ENCODE peak calls at places on chromosomes 13 and 19, in nine cellular contexts. E is ovary; C is lung; F is vagina; Q is H9; R is mammary epithelial cell; B is suprapubic skin; P is CD8-positive, alpha-beta memory T cell; T is lower lobe of right lung. U is an unnamed sample. For H3K4me1, the result is how much of the 10 kb centered on the place peaks cover.

GRCh38 chr19:1884291-1884718 is 991 bp downstream of the ABHD17A start:
- DNase-seq in T (no peak), E (peak), F (no peak), C (no peak), P (peak), B (peak), Q (no peak), R (no peak), U (no peak)

GRCh38 chr13:42312817-42313431 is 41.0 kb downstream of the AKAP11 start:
- DNase-seq in F (no peak), E (no peak), R (peak), Q (no peak), C (no peak), P (no peak), B (no peak), T (no peak), U (no peak)

GRCh38 chr19:16330811-16331690 is 6.4 kb downstream of the KLF2 start:
- DNase-seq in R (no peak), F (no peak), Q (no peak), B (no peak), C (no peak), E (no peak), P (peak), T (no peak), U (no peak)

GRCh38 chr13:33076451-33076992 is 60.3 kb downstream of the KL start:
- DNase-seq in T (no peak), C (no peak), R (no peak), B (no peak), P (no peak), Q (no peak), F (no peak), E (no peak), U (no peak)

GRCh38 chr13:81987159-81987558 is 1646.2 kb upstream of the SPRY2 start:
- DNase-seq in C (no peak), P (no peak), T (no peak), Q (no peak), B (no peak), R (no peak), F (no peak), E (no peak), U (no peak)

GRCh38 chr19:18290250-18291018 is 9.0 kb upstream of the JUND start:
- DNase-seq in E (peak), T (no peak), R (no peak), F (no peak), P (peak), C (no peak), Q (no peak), B (peak), U (no peak)

GRCh38 chr13:26255717-26256277 is 1.9 kb downstream of the CDK8 start:
- DNase-seq in C (no peak), F (no peak), B (no peak), P (no peak), E (no peak), R (no peak), Q (no peak), T (no peak), U (no peak)

GRCh38 chr13:32581177-32581786 is 5.0 kb upstream of the PDS5B start:
- DNase-seq in E (no peak), R (no peak), F (no peak), C (no peak), P (peak), T (no peak), B (no peak), Q (no peak), U (no peak)

GRCh38 chr19:49564616-49565045 is 15.7 kb downstream of the NOSIP start:
- DNase-seq in T (no peak), R (no peak), B (no peak), C (no peak), Q (no peak), F (no peak), P (no peak), E (no peak), U (no peak)

GRCh38 chr19:14073925-14074838 is 1.6 kb downstream of the MISP3 start:
- DNase-seq in Q (no peak), T (no peak), P (peak), R (peak), E (no peak), F (no peak), C (no peak), B (no peak), U (peak)

DNA sequence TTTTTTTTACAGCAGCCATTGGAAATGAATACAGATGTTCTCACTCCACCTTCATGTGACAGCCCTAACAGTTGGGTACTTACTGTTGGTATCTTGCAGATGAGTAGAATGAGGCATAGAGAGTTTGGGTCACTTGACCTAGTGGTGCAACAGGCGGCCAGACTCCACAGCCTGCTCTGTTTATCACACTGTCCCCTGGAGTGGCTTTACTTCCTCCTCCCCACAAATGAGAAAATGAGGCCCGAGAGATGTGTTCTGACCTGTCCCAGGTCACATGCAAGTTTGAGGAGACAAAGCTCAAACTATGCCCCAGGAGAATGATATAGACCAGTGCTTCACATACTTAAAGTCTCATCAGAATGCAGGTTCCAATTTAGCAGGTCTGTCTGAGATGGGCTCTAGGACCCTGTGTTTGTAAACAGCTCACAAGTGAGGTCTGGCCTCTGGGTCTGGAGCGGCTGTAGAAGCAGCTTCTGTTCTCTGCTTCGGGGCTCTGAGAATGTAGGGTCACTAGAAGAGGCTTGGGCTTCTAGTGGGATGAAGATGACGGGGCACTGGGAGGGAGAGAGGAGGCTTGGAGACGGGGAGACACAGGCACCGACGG is 37.4 kb upstream of the RCBTB2 start:
- DNase-seq in B (no peak), Q (no peak), F (no peak), R (no peak), C (no peak), T (peak), E (no peak), P (no peak), U (no peak)
- H3K4me1 ChIP-seq in B (half or more), Q (under half), F (half or more), R (under half), C (under half), T (half or more), E (under half), P (under half), U (half or more)

GRCh38 chr19:15265849-15266248 is 33.6 kb upstream of the EPHX3 start:
- DNase-seq in R (peak), P (no peak), Q (no peak), T (peak), C (peak), F (no peak), B (no peak), E (peak), U (peak)
- H3K4me1 ChIP-seq in R (under half), P (under half), Q (under half), T (half or more), C (under half), F (half or more), B (under half), E (under half), U (under half)

GRCh38 chr13:21538753-21539152 is 65.2 kb downstream of the MICU2 start:
- DNase-seq in E (no peak), Q (no peak), R (no peak), T (no peak), P (no peak), F (no peak), C (no peak), B (no peak), U (no peak)

GRCh38 chr13:21541980-21542379 is 62.0 kb downstream of the MICU2 start:
- DNase-seq in C (no peak), F (no peak), P (no peak), Q (no peak), E (no peak), B (no peak), T (no peak), R (no peak), U (no peak)

GRCh38 chr13:21538280-21538679 is 65.7 kb downstream of the MICU2 start:
- DNase-seq in Q (no peak), T (no peak), E (no peak), R (no peak), F (no peak), B (no peak), P (no peak), C (no peak), U (no peak)

GRCh38 chr13:21541271-21541670 is 62.7 kb downstream of the MICU2 start:
- DNase-seq in P (no peak), F (no peak), E (no peak), R (peak), Q (no peak), B (no peak), T (no peak), C (no peak), U (no peak)

GRCh38 chr13:21539687-21540086 is 64.3 kb downstream of the MICU2 start:
- DNase-seq in E (no peak), B (no peak), T (no peak), P (no peak), C (no peak), Q (no peak), F (no peak), R (no peak), U (no peak)
- H3K4me1 ChIP-seq in E (under half), B (under half), T (under half), P (under half), C (under half), Q (under half), F (under half), R (under half), U (under half)

GRCh38 chr19:46474211-46474610 is 2.8 kb upstream of the PNMA8A start:
- DNase-seq in F (peak), R (peak), Q (no peak), B (no peak), T (no peak), P (no peak), C (no peak), E (no peak), U (no peak)

GRCh38 chr19:46471116-46471733 is at the start of gene PNMA8A:
- DNase-seq in Q (peak), E (peak), P (no peak), B (peak), R (no peak), C (peak), T (peak), F (peak), U (peak)

GRCh38 chr19:46472592-46472991 is 1.2 kb upstream of the PNMA8A start:
- DNase-seq in Q (no peak), B (no peak), R (no peak), C (no peak), P (no peak), F (no peak), E (no peak), T (no peak), U (no peak)

GRCh38 chr19:46470376-46470775 is 987 bp downstream of the PNMA8A start:
- DNase-seq in B (no peak), C (no peak), R (no peak), E (no peak), Q (no peak), P (no peak), T (no peak), F (peak), U (no peak)

GRCh38 chr19:46471778-46472543 is 598 bp upstream of the PNMA8A start:
- DNase-seq in B (no peak), E (no peak), P (no peak), F (peak), C (no peak), Q (no peak), R (no peak), T (no peak), U (no peak)
- H3K4me1 ChIP-seq in B (under half), E (under half), P (under half), F (under half), C (under half), Q (under half), R (half or more), T (under half), U (under half)

GRCh38 chr19:5967994-5968430 is 9.9 kb downstream of the RANBP3 start:
- DNase-seq in C (peak), T (peak), E (peak), R (peak), F (no peak), P (peak), Q (peak), B (peak), U (no peak)

GRCh38 chr19:5966941-5967340 is 11.0 kb downstream of the RANBP3 start:
- DNase-seq in R (no peak), T (no peak), Q (no peak), E (no peak), C (no peak), P (no peak), B (no peak), F (no peak), U (no peak)

GRCh38 chr19:5968431-5969373 is 9.2 kb downstream of the RANBP3 start:
- DNase-seq in C (no peak), Q (peak), E (no peak), F (no peak), B (peak), T (peak), R (peak), P (no peak), U (no peak)

GRCh38 chr19:5966215-5966614 is 11.7 kb downstream of the RANBP3 start:
- DNase-seq in Q (no peak), B (no peak), C (no peak), P (no peak), R (no peak), T (no peak), F (no peak), E (no peak), U (no peak)

GRCh38 chr19:5967571-5967970 is 10.4 kb downstream of the RANBP3 start:
- DNase-seq in C (no peak), B (peak), F (no peak), R (no peak), P (no peak), Q (no peak), E (no peak), T (peak), U (no peak)
- H3K4me1 ChIP-seq in C (under half), B (half or more), F (half or more), R (under half), P (half or more), Q (under half), E (under half), T (half or more), U (half or more)

GRCh38 chr19:5030822-5031221 is 61.9 kb downstream of the KDM4B start:
- DNase-seq in Q (no peak), C (no peak), P (no peak), E (no peak), R (no peak), F (no peak), B (no peak), T (no peak), U (no peak)

GRCh38 chr19:5028229-5028886 is 59.4 kb downstream of the KDM4B start:
- DNase-seq in F (no peak), B (no peak), R (no peak), Q (no peak), P (no peak), T (no peak), E (no peak), C (no peak), U (no peak)

GRCh38 chr19:5031231-5032100 is 62.6 kb downstream of the KDM4B start:
- DNase-seq in Q (peak), P (peak), C (peak), R (peak), T (peak), B (peak), E (peak), F (no peak), U (peak)

GRCh38 chr19:5032101-5032967 is 63.4 kb downstream of the KDM4B start:
- DNase-seq in B (no peak), Q (no peak), R (no peak), E (no peak), F (no peak), P (no peak), T (no peak), C (no peak), U (no peak)

DNA sequence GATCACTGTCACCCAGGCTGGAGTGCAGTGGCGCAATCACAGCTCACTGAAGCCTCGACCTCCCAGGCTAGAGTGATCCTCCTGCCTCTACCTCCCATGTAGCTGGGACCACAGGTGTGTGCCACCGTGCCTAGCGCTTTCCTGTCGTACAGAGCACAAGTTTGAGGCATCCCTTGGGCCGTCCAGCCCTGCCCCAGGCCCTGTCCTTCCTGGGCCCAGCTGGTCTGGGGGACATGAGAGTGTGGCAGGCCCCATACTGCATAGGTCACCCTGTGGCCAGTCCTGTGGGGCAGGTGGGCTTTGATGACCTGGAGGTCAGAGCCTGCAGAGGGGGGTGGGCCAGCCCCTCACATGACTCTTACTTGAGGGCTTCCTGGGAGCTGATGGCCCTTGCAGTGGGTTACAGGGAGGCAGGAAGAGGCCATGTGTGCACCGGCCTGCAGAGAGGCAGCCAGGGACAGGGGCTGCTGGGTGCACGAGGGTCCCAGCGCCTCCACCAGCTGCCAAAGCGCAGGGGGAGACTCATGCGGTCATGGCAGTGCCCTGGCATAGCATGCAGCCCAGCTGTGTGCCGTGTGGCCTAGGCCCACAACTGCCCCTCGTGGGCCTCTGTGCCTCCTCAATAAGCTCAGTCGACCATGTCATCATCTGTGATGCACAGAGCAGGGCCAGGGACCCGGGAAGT is 61.4 kb downstream of the KDM4B start:
- DNase-seq in B (no peak), Q (no peak), T (no peak), P (no peak), F (no peak), R (no peak), C (no peak), E (no peak), U (no peak)
- H3K4me1 ChIP-seq in B (under half), Q (under half), T (under half), P (under half), F (half or more), R (under half), C (under half), E (under half), U (under half)

GRCh38 chr13:30735025-30735967 is at the start of gene ALOX5AP:
- DNase-seq in P (peak), E (no peak), C (no peak), T (no peak), R (no peak), Q (no peak), B (no peak), F (no peak), U (no peak)
- H3K4me1 ChIP-seq in P (under half), E (under half), C (under half), T (under half), R (under half), Q (under half), B (under half), F (under half), U (under half)

DNA sequence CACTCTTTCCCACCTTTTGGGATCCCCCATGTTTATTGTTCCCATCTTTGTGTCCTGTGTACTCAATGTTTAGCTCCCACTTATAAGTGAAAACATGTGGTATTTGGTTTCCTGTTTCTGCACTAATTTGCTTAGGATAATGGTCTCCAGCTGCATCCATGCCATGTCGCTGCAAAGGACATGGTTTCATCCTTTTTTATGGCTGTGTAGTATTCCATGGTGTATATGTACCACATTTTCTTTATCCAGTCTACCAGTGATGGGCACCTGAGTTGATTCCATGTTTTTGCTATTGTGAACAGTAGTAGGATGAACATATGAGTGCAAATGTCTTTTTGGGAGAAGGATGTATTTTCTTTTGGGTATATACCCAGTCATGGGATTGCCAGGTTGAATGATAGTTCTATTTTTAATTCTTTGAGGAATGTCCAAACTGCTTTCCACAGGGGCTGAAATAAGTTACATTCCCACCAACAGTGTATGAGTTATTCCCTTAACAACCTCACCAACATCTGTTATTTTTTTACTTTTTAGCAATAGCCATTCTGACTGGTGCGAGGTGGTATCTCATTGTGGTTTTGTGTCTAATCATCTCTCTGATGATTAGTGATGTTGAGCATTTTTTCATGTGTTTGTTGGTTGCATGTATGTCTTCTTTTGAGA is 55.7 kb upstream of the MEDAG start:
- DNase-seq in T (no peak), F (no peak), B (no peak), E (no peak), P (no peak), C (no peak), Q (no peak), R (no peak), U (no peak)
- H3K4me1 ChIP-seq in T (under half), F (under half), B (under half), E (under half), P (under half), C (under half), Q (under half), R (under half), U (under half)

DNA sequence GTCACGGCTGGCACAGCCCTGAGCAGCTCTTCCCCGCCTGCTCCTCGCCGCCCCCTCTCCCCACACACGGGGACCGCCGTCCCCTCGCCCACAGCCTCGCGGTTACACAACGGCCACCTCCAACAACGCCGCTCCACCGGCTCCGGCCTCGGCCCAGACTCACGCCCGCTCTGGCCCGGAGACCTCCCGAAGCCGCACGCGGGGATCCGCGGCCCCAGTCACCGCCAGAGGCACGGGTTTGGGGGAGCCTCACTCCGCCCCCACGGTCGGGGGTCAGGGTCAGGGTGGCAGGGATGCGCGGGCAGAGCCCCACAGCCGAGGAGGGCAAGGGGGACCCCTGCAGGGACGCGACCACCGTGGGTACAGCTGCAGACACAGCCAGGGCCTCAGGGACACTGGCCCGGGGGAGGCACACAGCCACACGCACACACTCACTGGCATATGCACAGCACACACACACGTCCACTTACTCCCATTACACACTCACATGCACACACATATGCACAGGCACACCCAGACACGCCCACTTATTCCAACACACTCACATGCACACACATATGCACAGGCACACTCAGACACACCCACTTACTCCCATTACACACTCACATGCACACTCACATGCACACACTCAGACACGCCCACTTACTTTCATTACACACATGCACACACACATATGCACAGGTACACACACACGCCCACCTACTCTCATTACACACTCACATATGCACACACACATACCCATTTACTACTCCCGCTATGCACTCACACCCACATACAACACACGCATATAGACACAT is 1.6 kb downstream of the TTYH1 start:
- DNase-seq in T (no peak), F (no peak), C (no peak), E (no peak), P (no peak), Q (no peak), B (no peak), R (no peak), U (no peak)
- H3K4me1 ChIP-seq in T (under half), F (under half), C (under half), E (under half), P (under half), Q (under half), B (under half), R (under half), U (under half)

DNA sequence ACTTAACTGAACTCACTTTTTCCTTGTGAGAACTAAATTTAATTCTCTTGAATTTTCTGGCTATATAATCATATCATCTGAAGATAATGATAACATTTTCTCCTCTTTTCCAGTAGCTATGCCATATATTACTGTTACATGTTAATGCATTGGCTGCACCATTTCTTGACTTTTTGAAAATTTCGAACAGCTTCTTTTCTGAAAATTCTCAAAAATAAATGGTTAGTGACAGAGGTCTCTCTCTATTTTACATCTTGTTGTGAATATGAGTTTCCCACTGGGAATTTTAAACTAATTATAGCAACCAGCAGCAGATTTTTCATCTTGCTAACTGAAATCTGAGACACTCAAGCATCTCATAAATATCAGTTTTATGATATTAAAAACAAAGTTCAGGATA is 30.6 kb downstream of the MBNL2 start:
- DNase-seq in C (no peak), R (no peak), B (no peak), Q (no peak), F (no peak), P (no peak), E (no peak), T (no peak), U (no peak)
- H3K4me1 ChIP-seq in C (under half), R (half or more), B (half or more), Q (under half), F (half or more), P (under half), E (under half), T (half or more), U (under half)